ENCODE peak calls at places on chromosomes 16 and 17, in six cellular contexts. R, T, E, U, P and B are unnamed samples.

GRCh38 chr17:45262516-45263476 is 902 bp upstream of the SPATA32 start:
- DNase-seq in R (no peak), T (no peak), E (peak; percentile 48), U (no peak), P (no peak), B (no peak)

GRCh38 chr17:48244121-48244711 is 136.7 kb downstream of the SNX11 start:
- DNase-seq in R (no peak), T (peak; percentile 34), E (no peak), U (no peak), P (no peak), B (no peak)

GRCh38 chr16:21076186-21076883 is 74.3 kb downstream of the DNAH3 start:
- DNase-seq in R (no peak), T (no peak), E (no peak), U (no peak), P (no peak), B (no peak)

GRCh38 chr16:9612267-9612666 is 520.8 kb downstream of the HAPSTR1 start:
- DNase-seq in R (no peak), T (no peak), E (no peak), U (no peak), P (no peak), B (no peak)

GRCh38 chr16:14486520-14487303 is 143.3 kb downstream of the PARN start:
- DNase-seq in R (peak; percentile 87), T (peak; percentile 84), E (peak; percentile 96), U (no peak), P (peak; percentile 76), B (peak; percentile 51)

GRCh38 chr17:44607836-44608690 is 48.2 kb upstream of the MEIOC start:
- DNase-seq in R (peak; percentile 42), T (no peak), E (peak; percentile 53), U (no peak), P (no peak), B (peak; percentile 53)

GRCh38 chr17:60665602-60666001 is 12.0 kb upstream of the BCAS3 start:
- DNase-seq in R (no peak), T (no peak), E (no peak), U (no peak), P (no peak), B (no peak)

GRCh38 chr17:80279895-80280294 is 19.2 kb downstream of the RNF213 start:
- DNase-seq in R (peak; percentile 65), T (no peak), E (peak; percentile 65), U (no peak), P (peak; percentile 73), B (no peak)

GRCh38 chr16:50093607-50094570 is 28.1 kb downstream of the HEATR3 start:
- DNase-seq in R (peak; percentile 81), T (no peak), E (peak; percentile 28), U (no peak), P (peak; percentile 54), B (no peak)

GRCh38 chr17:43533699-43534098 is 12.4 kb downstream of the ETV4 start:
- DNase-seq in R (no peak), T (no peak), E (no peak), U (no peak), P (no peak), B (no peak)

DNA sequence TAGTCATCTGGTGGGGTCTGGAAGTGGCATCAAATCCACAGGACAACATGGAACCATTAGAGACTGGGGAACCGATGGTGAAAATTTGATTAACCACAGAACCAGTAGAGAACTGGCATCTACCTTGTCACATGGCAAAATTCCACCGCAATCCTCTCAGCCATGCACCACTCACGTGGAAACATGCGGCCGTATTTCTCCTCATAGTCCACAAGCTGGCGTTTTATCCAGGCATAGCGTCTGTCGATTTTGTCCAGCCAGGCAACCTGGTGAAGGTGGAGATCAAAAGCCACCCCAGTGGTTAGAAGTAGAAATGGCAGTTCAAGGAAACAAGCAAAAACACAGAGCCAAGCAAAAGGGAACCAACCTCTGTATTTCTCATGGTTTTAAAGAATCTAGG is 87.6 kb downstream of the VPS53 start:
- DNase-seq in R (no peak), T (no peak), E (no peak), U (no peak), P (no peak), B (no peak)
- TF ChIP-seq CTCF in R (no peak), T (peak; percentile 13), E (no peak), U (no peak), P (no peak), B (no peak)

DNA sequence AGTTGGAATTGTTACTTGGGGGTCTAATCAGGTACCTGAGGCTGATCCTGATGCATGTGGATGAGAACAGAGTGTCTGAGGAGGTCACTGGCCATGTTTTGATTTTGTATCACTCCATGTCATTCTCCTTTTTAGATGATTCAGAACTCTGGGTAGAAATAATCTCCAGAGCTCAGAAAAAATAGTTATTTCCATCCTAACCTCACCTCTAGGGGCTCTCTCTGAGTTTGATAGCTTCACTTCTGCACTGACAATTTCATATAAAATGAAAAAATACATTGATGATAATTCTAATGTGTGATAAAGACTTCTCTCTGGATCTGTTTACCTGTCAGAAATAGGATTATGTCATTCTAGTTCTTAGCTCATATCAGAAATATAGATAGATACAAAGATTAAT is 6.2 kb upstream of the KRT12 start:
- DNase-seq in R (no peak), T (no peak), E (no peak), U (no peak), P (no peak), B (no peak)
- TF ChIP-seq CTCF in R (no peak), T (peak; percentile 15), E (no peak), U (no peak), P (no peak), B (no peak)

DNA sequence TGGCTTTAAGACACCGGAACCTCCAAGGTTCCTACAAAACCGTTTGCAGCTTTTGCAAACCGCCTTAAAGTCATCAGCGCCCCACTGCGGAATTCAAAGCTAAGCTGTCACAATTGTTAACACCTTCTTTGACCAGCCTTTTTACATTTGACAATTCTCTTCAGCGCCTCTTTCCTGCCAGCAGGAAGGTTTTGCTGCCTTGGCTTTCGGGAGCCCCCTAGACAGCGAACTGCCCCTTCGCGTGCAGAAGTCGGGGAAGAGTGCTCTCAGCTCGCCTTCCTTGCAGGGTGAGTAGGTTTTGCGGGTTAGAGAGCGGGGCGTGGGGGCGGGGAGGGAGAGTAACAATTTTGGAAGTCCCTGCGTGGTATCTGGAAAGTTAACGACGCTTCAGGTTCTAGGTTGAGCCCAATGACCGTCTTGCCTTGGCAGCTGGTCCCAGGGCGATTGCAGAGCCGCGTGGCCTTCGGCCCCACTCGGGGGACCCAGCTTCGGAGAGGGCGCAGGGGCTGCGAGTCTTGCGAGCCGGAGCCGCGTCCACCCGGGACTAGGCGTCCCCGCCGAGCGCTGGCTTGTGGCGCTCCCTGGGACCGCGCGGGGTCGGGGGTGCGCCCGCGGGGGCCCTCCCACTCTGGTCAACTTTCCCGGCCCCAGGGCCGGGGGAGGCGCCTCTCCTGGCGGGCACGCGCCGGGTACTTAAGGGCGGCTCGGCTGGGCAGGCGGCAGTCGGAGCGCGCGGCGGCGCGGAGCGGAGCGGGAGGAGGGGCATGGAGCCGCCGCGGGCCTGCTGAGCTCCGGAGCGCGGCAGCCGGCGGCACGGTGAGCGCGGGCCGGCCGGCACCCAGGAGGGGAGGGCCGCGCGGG is at the start of gene HAS3:
- DNase-seq in R (no peak), T (peak; percentile 70), E (peak; percentile 53), U (peak; percentile 70), P (peak; percentile 50), B (peak; percentile 84)
- TF ChIP-seq CTCF in R (no peak), T (peak; percentile 85), E (no peak), U (peak; percentile 16), P (peak; percentile 28), B (no peak)

GRCh38 chr17:50102164-50102991 is 7.2 kb downstream of the PDK2 start:
- DNase-seq in R (peak; percentile 81), T (no peak), E (no peak), U (no peak), P (peak; percentile 82), B (no peak)

GRCh38 chr17:50100480-50100883 is 5.3 kb downstream of the PDK2 start:
- DNase-seq in R (no peak), T (no peak), E (no peak), U (no peak), P (no peak), B (no peak)

GRCh38 chr17:50099003-50099402 is 3.9 kb downstream of the PDK2 start:
- DNase-seq in R (no peak), T (no peak), E (no peak), U (no peak), P (no peak), B (no peak)

GRCh38 chr17:50101346-50102163 is 6.4 kb downstream of the PDK2 start:
- DNase-seq in R (peak; percentile 70), T (no peak), E (peak; percentile 65), U (no peak), P (peak; percentile 70), B (peak; percentile 47)

DNA sequence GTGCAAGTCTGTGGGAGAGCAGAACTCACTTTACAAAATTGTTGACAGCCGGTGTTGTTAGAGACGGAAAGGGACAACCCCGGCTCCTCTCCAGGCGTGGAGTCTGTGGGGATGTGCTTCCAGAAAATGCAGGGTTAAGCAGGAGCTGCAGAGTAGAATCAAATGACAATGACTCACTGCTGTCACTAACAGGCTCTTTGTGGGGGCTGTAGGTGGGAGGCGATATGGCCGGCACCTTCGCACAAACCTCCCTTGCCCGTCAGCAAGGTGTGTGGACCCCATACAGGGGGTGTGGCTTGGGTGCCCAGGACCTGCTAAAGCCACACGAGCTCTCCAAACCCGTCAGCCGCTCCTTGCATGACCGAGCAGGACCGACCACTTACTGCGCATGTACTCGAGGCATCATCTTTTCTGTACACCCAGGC is 5.8 kb downstream of the PDK2 start:
- DNase-seq in R (no peak), T (no peak), E (no peak), U (no peak), P (no peak), B (no peak)
- TF ChIP-seq CTCF in R (no peak), T (no peak), E (no peak), U (no peak), P (no peak), B (no peak)

DNA sequence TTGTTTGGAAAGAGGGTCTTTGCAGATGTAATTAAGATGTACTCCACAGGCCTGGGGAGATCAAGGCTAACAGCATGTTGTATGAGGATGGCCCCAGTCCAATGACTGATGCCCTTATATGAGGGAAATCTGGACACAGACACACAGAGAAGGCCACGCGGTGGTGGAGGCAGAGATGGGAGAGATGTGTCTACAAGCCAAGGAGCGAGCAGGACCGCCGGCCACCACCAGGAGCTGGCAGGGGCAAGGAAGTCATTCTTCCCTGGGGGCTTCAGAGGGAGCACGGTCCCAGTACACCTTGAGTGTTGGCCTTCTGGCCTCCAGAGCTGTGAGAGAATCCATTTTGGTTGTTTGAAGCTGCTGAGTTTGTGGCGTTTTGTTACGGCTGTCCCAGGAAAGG is 14.7 kb downstream of the SOCS3 start:
- DNase-seq in R (no peak), T (no peak), E (no peak), U (no peak), P (no peak), B (no peak)
- TF ChIP-seq CTCF in R (no peak), T (no peak), E (no peak), U (no peak), P (peak; percentile 12), B (no peak)

GRCh38 chr17:229130-229944 is 47.9 kb upstream of the DOC2B start:
- DNase-seq in R (no peak), T (no peak), E (no peak), U (no peak), P (peak; percentile 7), B (no peak)
- TF ChIP-seq CTCF in R (no peak), T (no peak), E (no peak), U (no peak), P (no peak), B (no peak)